ENCODE peak calls at places on chromosomes 4 and X, in five cellular contexts. N is IMR-90, W is trophoblast cell, U is neuronal stem cell, F is mesenchymal stem cell. M is an unnamed sample.
A peak's percentile ranks its signal among the peaks of the same experiment; 100 is the strongest.

GRCh38 chr4:6641164-6641970 is 882 bp downstream of the MRFAP1 start:
- DNase-seq in N (peak; percentile 42), F (peak; percentile 64), U (no peak), W (peak; percentile 42), M (no peak)

GRCh38 chr4:110198472-110199419 is at the start of gene ELOVL6:
- DNase-seq in N (peak; percentile 72), U (peak; percentile 94), F (peak; percentile 90), W (peak; percentile 64), M (peak; percentile 91)

GRCh38 chr4:41542526-41543270 is 4.7 kb downstream of the LIMCH1 start:
- DNase-seq in F (peak; percentile 68), N (no peak), W (peak; percentile 64), U (no peak), M (no peak)

GRCh38 chr4:169383724-169384123 is 113.0 kb upstream of the SH3RF1 start:
- DNase-seq in U (no peak), W (peak; percentile 26), F (peak; percentile 87), N (peak; percentile 97), M (no peak)

GRCh38 chrX:7462110-7462509 is 314.2 kb upstream of the PUDP start:
- DNase-seq in W (peak; percentile 80), U (no peak), F (no peak), N (no peak), M (peak; percentile 34)

GRCh38 chrX:20967725-20968124 is 406.5 kb upstream of the CNKSR2 start:
- DNase-seq in F (no peak), W (no peak), U (no peak), N (no peak), M (no peak)

GRCh38 chr4:59553063-59553738 is 1646.9 kb upstream of the ADGRL3 start:
- DNase-seq in W (peak; percentile 66), F (peak; percentile 48), N (no peak), U (no peak), M (no peak)

GRCh38 chrX:57595381-57595811 is 3.6 kb downstream of the ZXDB start:
- DNase-seq in U (no peak), W (peak; percentile 54), N (peak; percentile 85), F (peak; percentile 46), M (no peak)

GRCh38 chr4:1305781-1306455 is 16.2 kb downstream of the MAEA start:
- DNase-seq in N (no peak), U (no peak), F (no peak), W (no peak), M (no peak)

GRCh38 chr4:184972996-184973395 is 45.3 kb upstream of the HELT start:
- DNase-seq in W (no peak), F (no peak), N (no peak), U (no peak), M (no peak)

GRCh38 chr4:124432500-124432899 is 280.0 kb downstream of the ANKRD50 start:
- DNase-seq in U (no peak), N (peak; percentile 27), F (no peak), W (no peak), M (no peak)

GRCh38 chr4:14184265-14184664 is 556.7 kb upstream of the BOD1L1 start:
- DNase-seq in U (no peak), W (no peak), F (no peak), N (peak; percentile 16), M (no peak)

GRCh38 chrX:107530141-107530540 is 80.7 kb downstream of the FRMPD3 start:
- DNase-seq in N (no peak), W (no peak), U (no peak), F (no peak), M (no peak)

DNA sequence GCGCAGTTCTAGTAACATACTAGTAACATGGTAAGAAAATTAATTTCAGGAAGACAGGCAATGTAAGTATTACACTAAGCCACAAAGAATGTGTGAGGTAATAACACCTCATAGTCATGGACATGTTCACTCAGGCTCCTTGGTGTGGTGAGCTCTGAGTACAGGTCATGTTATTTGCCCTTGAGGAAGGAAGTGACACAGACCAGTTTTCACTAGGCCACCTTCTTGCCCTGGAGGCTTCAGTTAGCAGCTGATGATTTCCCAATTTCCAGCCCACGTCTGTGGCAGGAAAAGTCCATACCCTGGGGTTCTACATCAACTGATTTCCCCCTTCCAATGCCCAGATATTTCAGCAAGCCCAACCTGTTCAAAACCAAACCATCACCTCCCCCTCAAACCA is 6.7 kb downstream of the APOO start:
- DNase-seq in N (peak; percentile 84), F (peak; percentile 87), U (no peak), W (peak; percentile 90), M (no peak)
- H3K4me2 ChIP-seq in N (no peak overlapping the region), F (no peak overlapping the region), U (no peak overlapping the region), W (no peak overlapping the region), M (no peak overlapping the region)

DNA sequence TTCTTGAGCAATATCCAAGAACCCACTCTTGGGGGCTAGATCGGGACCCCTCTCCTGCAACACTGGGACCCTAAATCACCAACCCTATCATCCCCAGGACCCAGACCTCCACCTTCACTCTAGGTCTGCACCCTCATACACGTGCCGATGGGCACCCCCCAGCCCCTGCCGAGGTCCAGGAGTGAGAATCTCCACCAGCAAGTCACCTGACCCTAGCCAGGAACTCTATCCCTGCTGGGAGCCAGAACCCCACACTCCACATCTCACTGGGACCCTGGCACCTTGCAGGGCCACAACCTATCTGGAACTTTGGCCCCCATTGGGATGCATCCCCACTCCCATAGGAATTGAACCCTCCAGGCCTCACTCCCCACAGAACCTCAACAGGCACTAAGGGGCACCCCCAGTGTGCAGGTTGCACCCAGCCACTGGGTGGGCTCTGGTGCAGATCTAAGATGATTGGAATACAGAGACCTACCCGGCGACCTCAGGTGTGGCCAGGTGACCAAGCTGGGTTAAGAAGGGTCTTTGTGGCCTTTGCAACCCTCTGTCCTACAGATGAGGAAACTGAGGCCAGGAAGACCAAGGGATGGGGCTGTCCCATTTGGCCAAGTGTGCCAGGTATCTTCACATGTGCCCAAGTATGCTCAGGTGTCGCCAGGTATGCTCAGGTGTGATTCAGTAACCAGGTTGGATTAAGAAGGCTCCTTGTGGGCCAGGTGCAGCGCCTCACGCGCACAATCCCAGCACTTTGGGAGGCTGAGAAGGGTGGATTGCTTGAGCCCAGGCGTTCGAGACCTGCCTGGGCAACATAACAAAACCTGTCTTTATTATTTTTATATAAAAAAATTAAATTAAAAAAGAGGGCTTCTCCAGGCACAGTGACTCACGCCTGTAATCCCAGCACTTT is 3.1 kb upstream of the DHRSX start:
- DNase-seq in W (no peak), F (no peak), U (no peak), N (no peak), M (no peak)
- H2AK5ac ChIP-seq in W (no peak overlapping the region), F (peak overlapping the region; percentile 18), U (peak overlapping the region; percentile 77), N (no peak overlapping the region), M (no peak overlapping the region)

GRCh38 chr4:87213425-87213824 is 7.0 kb downstream of the KLHL8 start:
- DNase-seq in W (no peak), N (peak; percentile 49), U (no peak), F (peak; percentile 33), M (no peak)
- H3K4me1 ChIP-seq in W (no peaks in the 10 kb centered on the region), N (peaks cover 7% of the 10 kb centered on the region), U (no peaks in the 10 kb centered on the region), F (no peaks in the 10 kb centered on the region), M (no peaks in the 10 kb centered on the region)

GRCh38 chrX:37658352-37659030 is 27.1 kb upstream of the XK start:
- DNase-seq in W (no peak), U (no peak), F (no peak), N (no peak), M (no peak)

GRCh38 chrX:37652053-37652452 is 33.5 kb upstream of the XK start:
- DNase-seq in U (no peak), F (no peak), W (no peak), N (no peak), M (peak; percentile 29)

GRCh38 chrX:37652589-37653271 is 32.9 kb upstream of the XK start:
- DNase-seq in N (no peak), U (no peak), W (no peak), F (no peak), M (no peak)

GRCh38 chrX:37659047-37659446 is 26.5 kb upstream of the XK start:
- DNase-seq in N (no peak), W (no peak), U (no peak), F (no peak), M (no peak)

DNA sequence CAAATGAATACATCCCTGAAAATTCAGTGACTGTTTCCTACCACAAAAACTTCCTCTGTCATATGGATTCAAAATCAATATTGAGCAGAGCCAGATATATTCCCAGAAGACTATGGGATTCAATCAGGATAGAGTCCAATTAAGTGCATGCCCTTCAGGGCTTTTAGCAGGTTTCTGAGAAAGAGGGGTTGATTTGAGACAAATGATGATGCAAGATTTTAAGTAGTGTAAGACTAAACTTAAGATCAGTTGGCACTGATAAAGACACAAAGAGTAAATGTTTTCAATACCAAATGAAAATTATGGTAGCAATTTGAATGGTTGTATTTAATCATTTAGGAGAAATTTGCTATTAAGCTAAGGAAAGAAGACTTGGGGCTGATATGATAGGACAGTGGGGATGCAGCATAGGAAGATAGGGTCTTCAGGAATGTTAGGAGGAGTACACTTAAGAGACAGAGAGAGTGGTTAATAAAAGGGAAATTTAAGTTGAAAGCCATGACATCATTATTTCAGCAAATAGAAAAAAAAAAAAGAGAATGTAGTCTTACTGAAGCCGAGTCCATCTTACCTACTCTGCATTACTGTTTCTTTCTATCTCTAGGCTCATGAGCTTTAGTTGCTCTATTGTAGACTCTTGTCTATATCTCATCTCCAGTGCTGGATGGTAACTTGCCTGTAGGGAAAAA is 32.0 kb upstream of the XK start:
- DNase-seq in N (no peak), U (no peak), F (no peak), W (no peak), M (no peak)
- H3K4me2 ChIP-seq in N (no peak overlapping the region), U (no peak overlapping the region), F (no peak overlapping the region), W (no peak overlapping the region), M (no peak overlapping the region)

DNA sequence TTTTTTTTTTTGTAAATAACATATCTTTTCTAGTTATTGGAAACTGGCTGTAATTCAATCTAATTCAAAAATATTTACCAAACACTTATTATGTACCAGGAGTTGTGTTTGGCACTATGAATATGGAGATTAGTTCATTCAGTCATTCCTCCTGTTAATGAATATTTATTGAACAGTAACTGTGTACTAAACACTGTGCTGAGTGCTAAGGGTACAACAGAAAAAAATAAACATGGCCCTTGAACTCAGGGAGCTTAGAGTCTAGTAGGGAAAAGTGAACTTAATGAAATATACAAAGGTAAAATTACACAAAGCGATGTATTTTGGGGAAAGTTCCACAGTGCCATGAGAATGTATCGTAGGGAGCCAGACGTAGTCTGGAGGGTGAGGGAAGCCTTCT is 87.1 kb downstream of the STK32B start:
- DNase-seq in N (no peak), U (no peak), W (no peak), F (no peak), M (no peak)
- H2AK5ac ChIP-seq in N (no peak overlapping the region), U (no peak overlapping the region), W (no peak overlapping the region), F (peak overlapping the region; percentile 40), M (no peak overlapping the region)

DNA sequence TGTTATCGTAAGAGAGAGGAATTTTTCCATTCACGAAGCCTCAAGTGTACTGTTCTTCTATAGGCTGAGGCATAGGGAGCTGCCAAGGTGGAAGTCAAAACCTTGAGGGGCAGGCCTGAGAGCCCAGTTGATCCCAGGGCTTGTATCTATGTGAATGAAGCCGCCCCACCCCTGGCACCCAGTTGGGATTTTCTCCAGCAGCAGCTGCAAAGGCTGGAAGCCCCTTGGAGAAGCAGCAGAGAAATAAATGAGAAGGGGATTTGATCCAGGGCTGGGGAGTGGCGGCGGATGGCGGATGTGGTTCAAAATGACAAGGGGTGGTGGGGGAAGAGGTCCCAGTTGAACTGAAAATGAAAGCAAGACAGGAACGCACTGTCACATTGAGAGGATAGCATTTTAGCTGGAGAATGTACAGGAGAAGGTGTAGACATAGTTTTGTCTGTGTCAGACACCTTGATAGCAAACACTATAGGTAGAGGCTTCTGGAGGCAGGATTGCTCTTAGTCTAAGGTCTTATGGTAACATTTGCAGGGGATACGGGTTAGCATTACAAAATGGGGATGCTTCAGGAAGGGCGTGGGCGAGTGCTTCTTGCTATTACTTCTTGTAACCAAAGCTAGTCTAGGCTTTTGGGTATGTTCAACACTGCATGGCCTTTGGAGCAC is 32.6 kb downstream of the DOCK11 start:
- DNase-seq in F (no peak), W (peak; percentile 9), N (no peak), U (no peak), M (no peak)
- H3K4me1 ChIP-seq in F (no peaks in the 10 kb centered on the region), W (no peaks in the 10 kb centered on the region), N (peaks cover 5% of the 10 kb centered on the region), U (peaks cover 5% of the 10 kb centered on the region), M (no peaks in the 10 kb centered on the region)

M was measured in H9.